ENCODE peak calls at places on chromosomes 7 and 10, in eight cellular contexts. A is A673, M is Caco-2, W is HFFc6, L is neural progenitor cell, N is heart left ventricle, G is retinal pigment epithelial cell, V is foreskin keratinocyte. D is an unnamed sample.

GRCh38 chr10:97684866-97685394 is 2.1 kb downstream of the AVPI1 start:
- DNase-seq in A (no peak), M (no peak), W (peak), L (no peak), N (no peak), G (no peak), V (no peak), D (no peak)

GRCh38 chr10:119578355-119578754 is 18.4 kb downstream of the TIAL1 start:
- DNase-seq in A (no peak), M (no peak), W (no peak), L (no peak), N (no peak), G (no peak), V (no peak), D (no peak)

GRCh38 chr7:27079234-27079975 is 16.4 kb downstream of the HOXA1 start:
- DNase-seq in A (no peak), M (no peak), W (no peak), L (no peak), N (no peak), G (no peak), V (no peak), D (no peak)

GRCh38 chr7:54874804-54875203 is 115.8 kb upstream of the SEC61G start:
- DNase-seq in A (no peak), M (no peak), W (no peak), L (no peak), N (no peak), G (no peak), V (no peak), D (no peak)

GRCh38 chr10:12252882-12253546 is 57.0 kb downstream of the CDC123 start:
- DNase-seq in A (peak), M (peak), W (no peak), L (peak), N (no peak), G (no peak), V (no peak), D (no peak)

GRCh38 chr10:117313641-117314040 is 61.6 kb downstream of the PDZD8 start:
- DNase-seq in A (no peak), M (no peak), W (no peak), L (no peak), N (no peak), G (no peak), V (no peak), D (no peak)

GRCh38 chr10:77104459-77104980 is 533.1 kb downstream of the KCNMA1 start:
- DNase-seq in A (no peak), M (no peak), W (peak), L (no peak), N (peak), G (no peak), V (peak), D (peak)

GRCh38 chr7:38975944-38976392 is 1.7 kb upstream of the POU6F2 start:
- DNase-seq in A (no peak), M (no peak), W (no peak), L (peak), N (no peak), G (no peak), V (no peak), D (no peak)

GRCh38 chr7:28708458-28708951 is 249.6 kb downstream of the TRIL start:
- DNase-seq in A (peak), M (no peak), W (no peak), L (peak), N (no peak), G (no peak), V (no peak), D (no peak)

GRCh38 chr7:74573499-74573898 is 84.0 kb upstream of the GTF2I start:
- DNase-seq in A (no peak), M (no peak), W (no peak), L (no peak), N (no peak), G (no peak), V (no peak), D (no peak)

GRCh38 chr7:152711444-152711944 is 35.6 kb upstream of the XRCC2 start:
- DNase-seq in A (no peak), M (no peak), W (no peak), L (no peak), N (no peak), G (no peak), V (no peak), D (no peak)

GRCh38 chr7:28029036-28029435 is 151.6 kb downstream of the JAZF1 start:
- DNase-seq in A (no peak), M (no peak), W (peak), L (no peak), N (no peak), G (no peak), V (peak), D (no peak)

GRCh38 chr7:108603922-108604684 is 34.4 kb downstream of the DNAJB9 start:
- DNase-seq in A (peak), M (no peak), W (no peak), L (no peak), N (no peak), G (no peak), V (peak), D (no peak)

GRCh38 chr10:90855126-90855525 is 2.7 kb downstream of the HTR7 start:
- DNase-seq in A (no peak), M (no peak), W (no peak), L (no peak), N (no peak), G (no peak), V (no peak), D (no peak)

GRCh38 chr7:39219869-39220268 is 242.2 kb downstream of the POU6F2 start:
- DNase-seq in A (no peak), M (no peak), W (no peak), L (no peak), N (no peak), G (no peak), V (no peak), D (no peak)

GRCh38 chr7:146831875-146832274 is 715.3 kb downstream of the CNTNAP2 start:
- DNase-seq in A (no peak), M (no peak), W (no peak), L (no peak), N (no peak), G (no peak), V (no peak), D (no peak)

GRCh38 chr10:95341716-95342130 is 50.9 kb upstream of the PDLIM1 start:
- DNase-seq in A (peak), M (no peak), W (peak), L (no peak), N (no peak), G (no peak), V (no peak), D (peak)

GRCh38 chr10:117991701-117992100 is 55.0 kb downstream of the RAB11FIP2 start:
- DNase-seq in A (no peak), M (no peak), W (no peak), L (no peak), N (no peak), G (no peak), V (no peak), D (no peak)

GRCh38 chr10:93718937-93719725 is 16.7 kb upstream of the FRA10AC1 start:
- DNase-seq in A (no peak), M (no peak), W (no peak), L (peak), N (no peak), G (no peak), V (no peak), D (no peak)

GRCh38 chr10:5199398-5199797 is 2.8 kb downstream of the AKR1C4 start:
- DNase-seq in A (no peak), M (no peak), W (no peak), L (peak), N (no peak), G (no peak), V (no peak), D (no peak)

GRCh38 chr10:1412531-1413189 is 324.7 kb downstream of the ADARB2 start:
- DNase-seq in A (no peak), M (no peak), W (no peak), L (no peak), N (no peak), G (no peak), V (no peak), D (no peak)

GRCh38 chr10:75616076-75616475 is 184.7 kb downstream of the LRMDA start:
- DNase-seq in A (no peak), M (no peak), W (no peak), L (no peak), N (no peak), G (no peak), V (no peak), D (no peak)

GRCh38 chr10:97185326-97186058 is at the start of gene SLIT1:
- DNase-seq in A (peak), M (no peak), W (no peak), L (peak), N (no peak), G (no peak), V (no peak), D (no peak)

GRCh38 chr7:137820156-137820555 is 26.6 kb downstream of the DGKI start:
- DNase-seq in A (no peak), M (no peak), W (no peak), L (peak), N (no peak), G (no peak), V (no peak), D (no peak)

GRCh38 chr7:561631-562393 is 42.2 kb upstream of the PDGFA start:
- DNase-seq in A (no peak), M (no peak), W (no peak), L (no peak), N (no peak), G (no peak), V (no peak), D (no peak)

GRCh38 chr7:159031750-159032149 is 112.9 kb downstream of the VIPR2 start:
- DNase-seq in A (no peak), M (no peak), W (no peak), L (no peak), N (no peak), G (no peak), V (no peak), D (no peak)

GRCh38 chr7:30285067-30285530 is 702 bp downstream of the ZNRF2 start:
- DNase-seq in A (peak), M (peak), W (no peak), L (peak), N (no peak), G (no peak), V (no peak), D (no peak)

GRCh38 chr7:141511370-141512335 is 39.6 kb upstream of the AGK start:
- DNase-seq in A (peak), M (no peak), W (no peak), L (peak), N (peak), G (no peak), V (no peak), D (no peak)

GRCh38 chr7:27364344-27364758 is 121.7 kb downstream of the EVX1 start:
- DNase-seq in A (no peak), M (no peak), W (peak), L (no peak), N (peak), G (peak), V (no peak), D (peak)

GRCh38 chr10:77060913-77061312 is 576.7 kb downstream of the KCNMA1 start:
- DNase-seq in A (no peak), M (no peak), W (no peak), L (no peak), N (no peak), G (no peak), V (no peak), D (no peak)

GRCh38 chr10:3136763-3137611 is 35.6 kb downstream of the PITRM1 start:
- DNase-seq in A (no peak), M (no peak), W (no peak), L (no peak), N (peak), G (no peak), V (no peak), D (no peak)

GRCh38 chr10:22620929-22621328 is 93.4 kb downstream of the PIP4K2A start:
- DNase-seq in A (no peak), M (no peak), W (no peak), L (no peak), N (no peak), G (no peak), V (no peak), D (no peak)

GRCh38 chr10:16792675-16793074 is 24.5 kb downstream of the RSU1 start:
- DNase-seq in A (no peak), M (no peak), W (peak), L (no peak), N (peak), G (peak), V (no peak), D (no peak)

GRCh38 chr7:14507617-14508016 is 394.9 kb downstream of the DGKB start:
- DNase-seq in A (peak), M (no peak), W (no peak), L (no peak), N (no peak), G (peak), V (peak), D (no peak)

GRCh38 chr7:83934118-83934734 is 260.4 kb downstream of the SEMA3A start:
- DNase-seq in A (peak), M (no peak), W (no peak), L (no peak), N (no peak), G (no peak), V (no peak), D (no peak)

GRCh38 chr10:43255644-43256431 is 11.0 kb downstream of the RASGEF1A start:
- DNase-seq in A (peak), M (peak), W (no peak), L (peak), N (peak), G (no peak), V (no peak), D (no peak)

GRCh38 chr10:65358565-65358964 is 1567.3 kb upstream of the LRRTM3 start:
- DNase-seq in A (peak), M (peak), W (no peak), L (peak), N (no peak), G (no peak), V (no peak), D (no peak)

DNA sequence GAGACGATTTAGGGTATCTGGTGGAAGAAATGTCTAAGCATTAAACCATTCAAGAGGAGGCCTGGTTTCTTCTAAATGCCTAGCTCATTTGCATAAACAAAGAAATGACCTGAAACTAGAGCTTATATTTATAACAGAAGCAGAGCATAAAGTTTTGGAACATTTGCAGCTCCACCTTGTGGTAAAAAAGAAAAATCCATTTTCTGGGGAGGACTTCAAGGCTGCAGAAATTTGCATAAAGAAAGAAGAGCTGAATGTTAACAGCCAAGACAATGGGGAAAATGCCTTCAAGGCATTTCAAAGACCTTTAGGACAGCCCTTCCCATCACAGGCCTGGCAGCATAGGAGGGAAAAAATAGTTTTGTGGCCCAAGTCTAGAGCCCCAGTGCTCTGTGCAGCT is 362.0 kb downstream of the ZNF248 start:
- DNase-seq in A (peak), M (no peak), W (no peak), L (peak), N (no peak), G (no peak), V (peak), D (no peak)
- TF ChIP-seq CTCF in A (peak), M (peak), W (peak), L (peak), N (no peak), G (no peak), V (peak), D (no peak)

DNA sequence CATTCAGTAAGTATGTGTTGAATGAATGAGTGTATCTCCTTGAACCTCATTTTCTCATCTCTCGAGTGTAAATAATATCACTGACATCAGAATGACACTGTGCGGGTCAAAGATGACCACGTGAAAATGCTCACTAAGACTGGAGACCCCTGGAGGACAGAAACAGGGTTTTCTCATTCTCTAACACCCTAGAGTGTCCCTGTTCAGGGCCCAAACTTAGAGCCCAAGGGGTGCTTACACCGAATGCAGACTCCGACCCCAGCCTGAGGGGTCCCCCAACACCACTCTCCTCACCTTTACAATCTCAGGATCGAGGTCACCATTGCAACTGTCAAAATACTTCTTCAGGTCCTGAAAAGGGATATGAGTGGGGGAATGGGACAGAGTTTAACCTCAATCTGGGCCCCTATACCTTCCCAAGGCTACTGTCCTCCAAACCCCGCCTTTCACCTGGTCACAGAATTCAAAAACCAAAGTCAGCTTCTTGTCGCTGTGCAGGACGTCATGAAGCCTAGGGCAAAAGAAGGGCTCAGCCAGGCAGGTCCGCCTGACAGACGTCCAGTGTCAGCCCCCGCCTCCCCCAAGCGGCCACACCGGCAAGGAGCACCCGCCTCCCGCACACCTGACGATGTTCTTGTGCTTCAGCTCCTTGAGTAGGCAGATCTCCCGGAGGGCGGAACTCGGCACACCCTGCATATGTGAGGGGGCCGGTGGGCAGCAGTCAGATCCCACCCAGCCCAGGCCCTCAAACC is 1.2 kb downstream of the CDK5 start:
- DNase-seq in A (no peak), M (no peak), W (no peak), L (peak), N (no peak), G (no peak), V (no peak), D (no peak)
- TF ChIP-seq CTCF in A (no peak), M (no peak), W (no peak), L (no peak), N (no peak), G (peak), V (no peak), D (no peak)

GRCh38 chr10:53315709-53316108 is 543.1 kb upstream of the MBL2 start:
- DNase-seq in A (no peak), M (no peak), W (no peak), L (no peak), N (no peak), G (no peak), V (peak), D (no peak)
- TF ChIP-seq CTCF in A (no peak), M (no peak), W (no peak), L (no peak), N (no peak), G (no peak), V (peak), D (no peak)

GRCh38 chr10:83229991-83230390 is 909.3 kb upstream of the GHITM start:
- DNase-seq in A (no peak), M (no peak), W (no peak), L (peak), N (no peak), G (no peak), V (no peak), D (no peak)
- TF ChIP-seq CTCF in A (no peak), M (no peak), W (no peak), L (no peak), N (no peak), G (no peak), V (no peak), D (no peak)

GRCh38 chr7:31729195-31729804 is 42.3 kb downstream of the PPP1R17 start:
- DNase-seq in A (peak), M (no peak), W (no peak), L (peak), N (no peak), G (no peak), V (peak), D (no peak)
- TF ChIP-seq CTCF in A (peak), M (no peak), W (no peak), L (peak), N (no peak), G (peak), V (peak), D (peak)

GRCh38 chr10:44949127-44949802 is 10.3 kb upstream of the RASSF4 start:
- DNase-seq in A (no peak), M (no peak), W (no peak), L (no peak), N (no peak), G (no peak), V (no peak), D (no peak)
- TF ChIP-seq CTCF in A (no peak), M (no peak), W (peak), L (no peak), N (no peak), G (peak), V (no peak), D (no peak)

D was measured in BJ.